ENCODE peak calls at places on chromosomes 12 and 14, in five cellular contexts. E is GM23338; M is coronary artery; T is effector memory CD4-positive, alpha-beta T cell; O is psoas muscle. F is an unnamed sample.

GRCh38 chr12:8527250-8528130 is 13.2 kb downstream of the CLEC4E start:
- DNase-seq in E (peak), M (no peak), T (no peak), O (no peak), F (no peak)

GRCh38 chr12:22048351-22049041 is 2.5 kb downstream of the CMAS start:
- DNase-seq in E (peak), M (no peak), T (no peak), O (no peak), F (no peak)

GRCh38 chr12:124740691-124741137 is 123.0 kb downstream of the SCARB1 start:
- DNase-seq in E (no peak), M (no peak), T (no peak), O (peak), F (no peak)

GRCh38 chr14:94317259-94317658 is 5.9 kb downstream of the SERPINA6 start:
- DNase-seq in E (no peak), M (no peak), T (no peak), O (peak), F (no peak)

GRCh38 chr12:46557539-46558373 is 185.2 kb upstream of the SLC38A2 start:
- DNase-seq in E (no peak), M (no peak), T (no peak), O (no peak), F (no peak)

GRCh38 chr12:129696952-129697351 is 206.9 kb downstream of the TMEM132D start:
- DNase-seq in E (no peak), M (no peak), T (no peak), O (no peak), F (no peak)

GRCh38 chr12:123427036-123427769 is 9.3 kb downstream of the RILPL2 start:
- DNase-seq in E (no peak), M (no peak), T (peak), O (no peak), F (no peak)

GRCh38 chr14:49971156-49972141 is 78.6 kb downstream of the ARF6 start:
- DNase-seq in E (no peak), M (no peak), T (peak), O (no peak), F (no peak)

GRCh38 chr14:102029956-102030355 is 56.9 kb downstream of the HSP90AA1 start:
- DNase-seq in E (no peak), M (no peak), T (no peak), O (no peak), F (no peak)

GRCh38 chr12:118052324-118053070 is 8.5 kb downstream of the WSB2 start:
- DNase-seq in E (peak), M (peak), T (no peak), O (peak), F (no peak)

GRCh38 chr12:54879132-54879531 is 24.8 kb downstream of the MUCL1 start:
- DNase-seq in E (no peak), M (no peak), T (no peak), O (no peak), F (no peak)

GRCh38 chr14:30998100-30998706 is 27.2 kb upstream of the AP4S1 start:
- DNase-seq in E (peak), M (no peak), T (no peak), O (no peak), F (no peak)

GRCh38 chr14:35337557-35338255 is 45.5 kb downstream of the PSMA6 start:
- DNase-seq in E (peak), M (no peak), T (no peak), O (no peak), F (no peak)

GRCh38 chr12:53676715-53677611 is 1.1 kb upstream of the ATP5MC2 start:
- DNase-seq in E (peak), M (peak), T (no peak), O (peak), F (peak)

GRCh38 chr14:43411841-43412240 is 1095.2 kb downstream of the FSCB start:
- DNase-seq in E (no peak), M (no peak), T (no peak), O (no peak), F (no peak)

GRCh38 chr14:76759589-76759988 is 1.7 kb upstream of the VASH1 start:
- DNase-seq in E (no peak), M (peak), T (no peak), O (no peak), F (no peak)

GRCh38 chr14:44271006-44271405 is 236.1 kb downstream of the FSCB start:
- DNase-seq in E (no peak), M (no peak), T (no peak), O (no peak), F (no peak)

GRCh38 chr12:132264086-132265010 is 65.0 kb downstream of the GALNT9 start:
- DNase-seq in E (no peak), M (no peak), T (no peak), O (no peak), F (no peak)

GRCh38 chr14:62428429-62429203 is 616.6 kb downstream of the KCNH5 start:
- DNase-seq in E (no peak), M (no peak), T (no peak), O (no peak), F (no peak)

GRCh38 chr14:99540196-99541032 is 59.2 kb downstream of the CCNK start:
- DNase-seq in E (no peak), M (no peak), T (no peak), O (no peak), F (no peak)

GRCh38 chr12:95532851-95533250 is 18.4 kb downstream of the USP44 start:
- DNase-seq in E (no peak), M (no peak), T (no peak), O (no peak), F (no peak)

GRCh38 chr12:53860426-53861223 is 78.0 kb upstream of the HOXC13 start:
- DNase-seq in E (no peak), M (no peak), T (no peak), O (no peak), F (no peak)

GRCh38 chr14:23115492-23115850 is 3.6 kb downstream of the CEBPE start:
- DNase-seq in E (no peak), M (no peak), T (no peak), O (no peak), F (no peak)

GRCh38 chr14:23113346-23114119 is 5.5 kb downstream of the CEBPE start:
- DNase-seq in E (no peak), M (no peak), T (no peak), O (no peak), F (no peak)

GRCh38 chr14:23114669-23115491 is 4.2 kb downstream of the CEBPE start:
- DNase-seq in E (no peak), M (no peak), T (no peak), O (peak), F (no peak)

GRCh38 chr14:23112359-23113178 is 6.5 kb downstream of the CEBPE start:
- DNase-seq in E (no peak), M (no peak), T (no peak), O (no peak), F (no peak)

DNA sequence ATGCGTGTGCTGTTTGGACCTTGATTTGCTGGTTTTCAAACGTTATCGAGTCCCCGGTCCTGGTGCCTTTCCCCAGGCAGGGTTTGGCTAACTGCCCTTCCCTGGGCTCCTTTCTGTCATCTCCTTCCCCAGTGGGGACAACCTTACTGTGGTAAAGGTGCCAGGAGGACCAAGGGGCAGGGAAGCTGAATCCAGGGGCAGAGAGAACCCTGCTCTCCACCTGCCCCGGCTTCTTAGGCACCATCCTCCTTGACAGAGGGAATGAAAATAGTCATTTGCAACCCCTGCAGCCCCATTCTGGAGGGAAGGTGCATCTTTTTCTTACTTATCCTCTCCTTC is 5.0 kb downstream of the CEBPE start:
- DNase-seq in E (no peak), M (no peak), T (no peak), O (no peak), F (no peak)
- H3K27ac ChIP-seq in E (no peak), M (no peak), T (no peak), O (no peak), F (no peak)

DNA sequence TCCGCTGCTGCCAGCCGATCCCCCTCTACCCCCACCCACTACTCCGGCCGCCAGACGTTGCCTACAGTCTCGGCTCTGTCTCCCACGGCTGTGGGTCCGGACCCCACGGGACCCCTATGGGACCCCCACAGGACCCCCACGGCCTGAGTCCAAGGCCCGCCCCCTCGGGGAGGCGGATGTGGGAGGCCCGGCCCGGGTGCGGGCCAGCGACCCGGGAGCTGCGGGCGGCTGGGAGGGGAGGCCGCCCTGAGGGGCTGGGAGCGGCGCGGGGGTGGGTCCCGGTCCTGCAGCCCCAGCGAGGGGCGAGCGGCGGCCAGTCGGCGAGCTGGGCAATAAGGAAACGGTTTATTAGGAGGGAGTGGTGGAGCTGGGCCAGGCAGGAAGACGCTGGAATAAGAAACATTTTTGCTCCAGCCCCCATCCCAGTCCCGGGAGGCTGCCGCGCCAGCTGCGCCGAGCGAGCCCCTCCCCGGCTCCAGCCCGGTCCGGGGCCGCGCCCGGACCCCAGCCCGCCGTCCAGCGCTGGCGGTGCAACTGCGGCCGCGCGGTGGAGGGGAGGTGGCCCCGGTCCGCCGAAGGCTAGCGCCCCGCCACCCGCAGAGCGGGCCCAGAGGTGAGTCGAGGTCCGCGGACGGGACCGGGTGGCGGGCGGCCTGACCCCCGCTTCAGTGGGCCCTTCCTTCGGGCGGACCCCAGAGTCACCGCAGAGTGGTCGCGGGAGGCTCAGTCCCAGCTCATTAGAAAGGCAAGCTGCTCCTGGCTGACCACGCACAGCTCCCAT is at the start of gene ACVRL1:
- DNase-seq in E (peak), M (no peak), T (no peak), O (peak), F (no peak)
- H3K27ac ChIP-seq in E (no peak), M (peak), T (no peak), O (peak), F (peak)

DNA sequence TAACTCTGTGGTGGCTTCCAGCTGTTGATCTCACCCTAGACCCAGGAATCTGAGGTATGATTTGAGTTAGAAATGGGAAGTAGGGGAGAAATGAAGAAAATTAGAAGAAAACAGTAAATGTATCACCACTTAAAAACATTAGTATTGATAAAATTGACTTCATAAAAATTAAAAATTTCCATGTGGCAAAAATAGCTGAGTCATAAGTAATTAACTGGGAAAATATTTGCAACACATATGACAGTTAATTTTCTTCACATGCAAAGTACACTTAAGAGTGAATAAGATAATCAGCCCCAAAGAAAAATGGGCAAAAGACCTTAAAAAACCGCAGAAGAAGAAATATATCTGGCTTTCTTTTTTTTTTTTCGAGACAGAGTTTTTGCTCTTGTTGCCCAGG is 25.5 kb upstream of the ADIPOR2 start:
- DNase-seq in E (no peak), M (no peak), T (no peak), O (no peak), F (no peak)
- H3K27ac ChIP-seq in E (no peak), M (no peak), T (no peak), O (no peak), F (no peak)

GRCh38 chr12:56836800-56837663 is 73.9 kb downstream of the HSD17B6 start:
- DNase-seq in E (no peak), M (no peak), T (peak), O (no peak), F (no peak)
- H3K27ac ChIP-seq in E (no peak), M (no peak), T (no peak), O (no peak), F (no peak)

GRCh38 chr12:31506907-31507306 is 84.0 kb downstream of the DENND5B start:
- DNase-seq in E (peak), M (no peak), T (no peak), O (no peak), F (no peak)
- H3K27ac ChIP-seq in E (peak), M (no peak), T (no peak), O (no peak), F (no peak)